ENCODE peak calls at places on chromosomes 6 and 20, in eight cellular contexts. Y is neural progenitor cell, Z is tibial nerve, L is psoas muscle, G is upper lobe of left lung, D is colonic mucosa, M is RWPE2, Q is right lobe of liver. F is an unnamed sample. For H3K4me1 and H3K36me3, the result is how much of the 10 kb centered on the place peaks cover.

GRCh38 chr6:149545258-149545753 is 537 bp downstream of the PPIL4 start:
- DNase-seq in Y (peak), Z (peak), L (peak), G (no peak), D (peak), M (no peak), Q (no peak), F (peak)

GRCh38 chr6:83463886-83464285 is 33.0 kb upstream of the ME1 start:
- DNase-seq in Y (no peak), Z (no peak), L (no peak), G (no peak), D (no peak), M (no peak), Q (no peak), F (no peak)

GRCh38 chr20:13800728-13801134 is 15.9 kb downstream of the NDUFAF5 start:
- DNase-seq in Y (no peak), Z (peak), L (peak), G (no peak), D (peak), M (peak), Q (peak), F (peak)

GRCh38 chr6:143006787-143007186 is 53.9 kb upstream of the AIG1 start:
- DNase-seq in Y (no peak), Z (no peak), L (no peak), G (no peak), D (no peak), M (no peak), Q (no peak), F (no peak)

GRCh38 chr6:121443953-121444590 is 8.6 kb downstream of the GJA1 start:
- DNase-seq in Y (no peak), Z (no peak), L (no peak), G (no peak), D (no peak), M (no peak), Q (no peak), F (no peak)

GRCh38 chr6:46909371-46909770 is 12.4 kb downstream of the ADGRF5 start:
- DNase-seq in Y (no peak), Z (no peak), L (no peak), G (no peak), D (no peak), M (no peak), Q (no peak), F (no peak)

GRCh38 chr6:6412221-6412620 is 91.8 kb upstream of the F13A1 start:
- DNase-seq in Y (no peak), Z (no peak), L (no peak), G (no peak), D (no peak), M (no peak), Q (no peak), F (no peak)

GRCh38 chr6:6689413-6690143 is 101.1 kb downstream of the LY86 start:
- DNase-seq in Y (no peak), Z (no peak), L (no peak), G (no peak), D (no peak), M (no peak), Q (no peak), F (no peak)

GRCh38 chr6:52504778-52505127 is 72.1 kb downstream of the TRAM2 start:
- DNase-seq in Y (no peak), Z (no peak), L (no peak), G (no peak), D (no peak), M (no peak), Q (no peak), F (no peak)

GRCh38 chr6:20412674-20413073 is 11.0 kb downstream of the E2F3 start:
- DNase-seq in Y (no peak), Z (no peak), L (no peak), G (no peak), D (no peak), M (no peak), Q (no peak), F (no peak)
- H3K4me1 ChIP-seq in Y (under half), Z (under half), L (under half), G (under half), D (under half), M (under half), Q (under half), F (under half)

DNA sequence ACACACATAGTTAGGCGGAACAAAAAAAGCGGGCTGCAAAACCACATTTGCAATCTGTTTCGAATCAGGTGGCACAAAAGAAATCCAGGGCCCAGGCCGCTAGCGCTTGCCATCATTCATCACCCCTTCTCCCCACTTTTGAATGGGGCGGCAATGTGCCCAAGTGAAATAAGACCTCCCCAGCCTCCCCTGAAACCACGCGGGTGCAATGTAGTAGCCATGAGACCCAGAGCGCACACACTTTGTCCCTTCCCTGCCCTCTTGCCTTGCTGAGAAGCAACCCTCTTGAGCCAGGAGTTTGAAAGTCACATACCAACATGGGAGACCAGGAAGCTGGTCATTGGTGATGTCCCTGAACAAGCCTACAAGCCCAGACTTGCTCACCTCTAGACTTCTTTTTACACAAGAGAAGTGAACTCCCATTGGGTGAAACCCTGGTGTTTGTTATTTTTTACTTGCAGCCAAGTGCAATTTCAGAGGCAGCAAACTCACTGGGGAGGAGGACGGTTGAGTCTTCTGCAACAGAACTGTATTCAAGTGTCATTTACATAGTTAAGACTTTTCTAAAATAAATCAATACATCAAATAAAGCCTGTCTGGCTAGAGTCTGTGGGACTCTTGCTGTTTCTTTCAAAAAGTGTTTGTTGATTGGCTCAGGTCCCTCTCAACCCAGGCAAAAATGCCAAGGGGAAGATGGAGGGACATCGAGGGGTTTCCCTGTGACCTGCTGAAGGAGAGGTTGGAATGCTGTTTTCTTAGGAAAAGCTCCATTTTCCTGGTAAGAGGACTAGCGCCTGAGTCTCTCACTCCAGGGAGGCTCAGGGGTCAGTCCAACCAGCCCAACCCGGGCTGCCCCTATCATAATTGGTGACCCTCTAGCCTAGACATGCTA is 138.1 kb upstream of the PTPN1 start:
- DNase-seq in Y (no peak), Z (no peak), L (no peak), G (no peak), D (no peak), M (no peak), Q (no peak), F (no peak)
- H3K4me3 ChIP-seq in Y (no peak), Z (no peak), L (no peak), G (no peak), D (no peak), M (no peak), Q (no peak), F (no peak)

GRCh38 chr6:116667620-116668019 is 946 bp downstream of the ZUP1 start:
- DNase-seq in Y (no peak), Z (no peak), L (no peak), G (no peak), D (no peak), M (no peak), Q (no peak), F (no peak)
- H3K36me3 ChIP-seq in Y (under half), Z (under half), L (under half), G (under half), D (under half), M (under half), Q (under half), F (under half)

DNA sequence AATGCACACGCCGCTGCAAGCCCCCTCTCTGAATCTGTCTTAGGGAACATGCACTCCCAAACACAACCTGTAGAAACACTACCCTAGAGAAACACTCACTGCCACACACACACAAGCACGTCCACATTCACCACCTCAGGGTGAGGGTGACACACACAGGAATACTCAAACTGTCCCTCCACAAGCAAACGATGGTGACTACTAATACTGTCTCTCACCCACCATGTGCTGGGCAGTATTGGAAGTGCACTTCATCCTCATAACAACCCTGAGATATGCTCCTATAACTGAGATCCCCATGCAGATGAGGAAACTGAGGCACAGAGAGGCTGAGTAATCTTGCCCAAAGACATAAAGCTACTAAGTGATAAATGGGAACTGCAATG is 55.0 kb downstream of the ATP9A start:
- DNase-seq in Y (no peak), Z (no peak), L (no peak), G (no peak), D (no peak), M (no peak), Q (no peak), F (no peak)
- H3K4me1 ChIP-seq in Y (under half), Z (under half), L (under half), G (under half), D (under half), M (under half), Q (under half), F (under half)

DNA sequence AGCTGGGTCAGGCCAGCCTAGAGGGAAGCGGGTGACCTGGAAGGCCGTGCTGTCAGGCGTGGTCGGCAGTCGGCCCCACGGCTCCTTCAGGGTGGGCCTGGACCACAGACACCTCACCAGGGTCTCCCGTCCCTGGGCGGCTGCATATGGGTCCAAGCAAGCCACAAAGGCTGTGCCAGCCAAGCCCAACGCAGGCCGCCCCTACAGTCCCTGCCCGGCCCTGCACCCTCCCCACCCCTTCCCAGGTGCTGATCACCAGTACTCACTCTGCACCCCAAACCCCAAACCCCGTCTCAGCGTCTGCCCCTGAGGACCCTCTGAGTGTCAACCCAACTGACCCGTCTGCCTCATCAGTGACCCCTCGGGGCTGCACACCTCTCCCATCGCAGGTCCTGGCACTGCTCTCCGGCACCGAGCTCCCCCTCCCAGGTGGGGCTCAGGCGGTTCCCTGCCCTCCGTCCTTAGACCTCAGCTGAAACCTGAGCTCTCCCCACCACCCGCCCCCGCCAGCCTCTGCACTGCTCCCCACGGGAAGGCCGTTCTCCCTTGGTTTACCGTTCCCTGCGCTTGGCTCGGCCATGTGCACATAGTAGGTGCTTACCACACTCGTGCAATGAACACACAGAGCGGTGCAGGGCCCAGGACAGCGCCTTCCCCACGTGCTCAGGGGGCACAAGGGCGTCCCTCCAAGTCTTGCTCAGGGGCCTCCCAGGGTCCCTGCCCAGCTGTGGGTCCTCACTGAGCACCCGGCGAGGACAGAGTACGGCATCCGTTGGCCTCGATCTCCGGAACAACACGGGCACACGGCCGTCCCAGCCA is 1.4 kb upstream of the PPDPF start:
- DNase-seq in Y (no peak), Z (no peak), L (no peak), G (peak), D (no peak), M (peak), Q (peak), F (peak)
- H3K4me3 ChIP-seq in Y (peak), Z (peak), L (peak), G (peak), D (peak), M (peak), Q (peak), F (no peak)

F was measured in mucosa of descending colon.